ENCODE peak calls at places on chromosomes 5 and 9, in five cellular contexts. G is sciatic nerve; F is GM18507; Q is NCI-H1417; C is activated CD4-positive, CD25-positive, alpha-beta regulatory T cell treated with anti-CD3 and anti-CD28 coated beads, Interleukin-2, amount 50 U/mL, for 16 hours. A is an unnamed sample.

GRCh38 chr9:129069128-129069824 is 11.6 kb upstream of the DOLPP1 start:
- DNase-seq in G (no peak), F (peak), Q (no peak), C (no peak), A (peak)

GRCh38 chr9:2125909-2126308 is 110.8 kb downstream of the SMARCA2 start:
- DNase-seq in G (no peak), F (peak), Q (no peak), C (no peak), A (no peak)

GRCh38 chr5:116514521-116514920 is 60.1 kb downstream of the SEMA6A start:
- DNase-seq in G (no peak), F (no peak), Q (no peak), C (no peak), A (no peak)

GRCh38 chr5:170296036-170296934 is 1.3 kb downstream of the LCP2 start:
- DNase-seq in G (no peak), F (no peak), Q (no peak), C (no peak), A (no peak)

GRCh38 chr5:115096034-115096769 is 73.5 kb downstream of the TRIM36 start:
- DNase-seq in G (no peak), F (no peak), Q (no peak), C (no peak), A (no peak)

GRCh38 chr9:137382728-137383452 is 40.1 kb downstream of the EXD3 start:
- DNase-seq in G (peak), F (no peak), Q (peak), C (no peak), A (no peak)

GRCh38 chr5:30874234-30875034 is 319.1 kb upstream of the CDH6 start:
- DNase-seq in G (no peak), F (no peak), Q (no peak), C (no peak), A (no peak)

GRCh38 chr5:96226941-96227552 is 206.0 kb downstream of the PCSK1 start:
- DNase-seq in G (peak), F (no peak), Q (no peak), C (no peak), A (no peak)

GRCh38 chr5:127228540-127229184 is 61.9 kb upstream of the MEGF10 start:
- DNase-seq in G (no peak), F (no peak), Q (no peak), C (no peak), A (no peak)

GRCh38 chr9:109172935-109173334 is 5.9 kb upstream of the FRRS1L start:
- DNase-seq in G (no peak), F (no peak), Q (no peak), C (no peak), A (no peak)

GRCh38 chr9:123796618-123797484 is 133.1 kb downstream of the DENND1A start:
- DNase-seq in G (no peak), F (no peak), Q (no peak), C (no peak), A (no peak)

GRCh38 chr9:3868012-3868411 is 342.2 kb upstream of the RFX3 start:
- DNase-seq in G (no peak), F (no peak), Q (no peak), C (no peak), A (no peak)

GRCh38 chr5:37933586-37933985 is 93.7 kb upstream of the GDNF start:
- DNase-seq in G (no peak), F (no peak), Q (no peak), C (no peak), A (no peak)

GRCh38 chr5:142432961-142433360 is 108.1 kb upstream of the SPRY4 start:
- DNase-seq in G (no peak), F (no peak), Q (no peak), C (no peak), A (peak)

GRCh38 chr9:89808076-89808701 is 203.4 kb downstream of the GADD45G start:
- DNase-seq in G (no peak), F (no peak), Q (peak), C (no peak), A (no peak)

GRCh38 chr9:83572524-83572923 is 34.3 kb upstream of the FRMD3 start:
- DNase-seq in G (no peak), F (no peak), Q (no peak), C (no peak), A (no peak)

GRCh38 chr9:70574222-70574837 is 159.9 kb upstream of the KLF9 start:
- DNase-seq in G (no peak), F (no peak), Q (no peak), C (no peak), A (no peak)

GRCh38 chr5:16809816-16810502 is 126.1 kb downstream of the MYO10 start:
- DNase-seq in G (no peak), F (no peak), Q (no peak), C (no peak), A (no peak)

GRCh38 chr5:135488727-135489465 is 36.7 kb upstream of the TIFAB start:
- DNase-seq in G (peak), F (no peak), Q (peak), C (no peak), A (no peak)

GRCh38 chr5:108259306-108259705 is 122.6 kb downstream of the FBXL17 start:
- DNase-seq in G (no peak), F (no peak), Q (peak), C (no peak), A (no peak)

GRCh38 chr5:151002681-151003502 is 17.5 kb upstream of the GPX3 start:
- DNase-seq in G (no peak), F (no peak), Q (no peak), C (no peak), A (no peak)

GRCh38 chr5:143164557-143164956 is 238.9 kb downstream of the NR3C1 start:
- DNase-seq in G (no peak), F (no peak), Q (no peak), C (no peak), A (no peak)

GRCh38 chr5:87899109-87900100 is 369.2 kb downstream of the TMEM161B start:
- DNase-seq in G (peak), F (no peak), Q (no peak), C (no peak), A (no peak)

GRCh38 chr5:322281-322941 is 897 bp downstream of the AHRR start:
- DNase-seq in G (no peak), F (no peak), Q (no peak), C (no peak), A (no peak)

GRCh38 chr9:5518937-5519319 is 8.6 kb downstream of the PDCD1LG2 start:
- DNase-seq in G (no peak), F (no peak), Q (no peak), C (no peak), A (no peak)

GRCh38 chr5:178227138-178227659 is 5.4 kb downstream of the PHYKPL start:
- DNase-seq in G (no peak), F (no peak), Q (no peak), C (no peak), A (no peak)